ENCODE peak calls at places on chromosome 19, in six cellular contexts. Y is lower lobe of right lung, U is cardiac fibroblast, H is GM10248, F is IMR-90, V is Peyer's patch. A is an unnamed sample.

GRCh38 chr19:17873661-17874422 is 2.1 kb downstream of the SLC5A5 start:
- DNase-seq in U (peak; percentile 27), F (no peak), Y (peak; percentile 63), H (peak; percentile 86), V (peak; percentile 79), A (peak; percentile 85)

GRCh38 chr19:43780706-43781525 is at the start of gene KCNN4:
- DNase-seq in V (peak; percentile 86), F (peak; percentile 67), Y (no peak), H (peak; percentile 86), U (peak; percentile 73), A (peak; percentile 87)

GRCh38 chr19:3801412-3802096 is 15.4 kb upstream of the MATK start:
- DNase-seq in U (no peak), H (peak; percentile 57), V (peak; percentile 59), F (no peak), Y (peak; percentile 66), A (peak; percentile 83)

GRCh38 chr19:1747285-1748114 is 5.8 kb upstream of the ONECUT3 start:
- DNase-seq in V (no peak), F (peak; percentile 80), Y (no peak), U (peak; percentile 94), H (peak; percentile 70), A (peak; percentile 76)

GRCh38 chr19:45451181-45451849 is 16.5 kb upstream of the FOSB start:
- DNase-seq in H (no peak), V (peak; percentile 51), F (peak; percentile 88), U (peak; percentile 76), Y (no peak), A (peak; percentile 60)

GRCh38 chr19:6216236-6216995 is 63.4 kb downstream of the MLLT1 start:
- DNase-seq in Y (no peak), F (no peak), V (no peak), U (no peak), H (no peak), A (no peak)

GRCh38 chr19:1363599-1363998 is 20.1 kb upstream of the NDUFS7 start:
- DNase-seq in U (no peak), V (peak; percentile 37), Y (no peak), H (no peak), F (no peak), A (peak; percentile 57)

GRCh38 chr19:48608798-48609263 is 2.3 kb downstream of the SPACA4 start:
- DNase-seq in U (peak; percentile 63), Y (no peak), H (peak; percentile 80), V (peak; percentile 62), F (no peak), A (peak; percentile 70)

GRCh38 chr19:46412034-46412982 is 1.1 kb downstream of the CCDC8 start:
- DNase-seq in F (no peak), U (no peak), V (no peak), Y (peak; percentile 37), H (no peak), A (no peak)

GRCh38 chr19:44904426-44904994 is 1.1 kb upstream of the APOE start:
- DNase-seq in V (no peak), F (no peak), U (no peak), H (no peak), Y (no peak), A (no peak)

GRCh38 chr19:48481846-48482639 is 12.9 kb downstream of the CYTH2 start:
- DNase-seq in V (no peak), H (no peak), U (peak; percentile 61), F (no peak), Y (no peak), A (no peak)

GRCh38 chr19:30076101-30076551 is 134.1 kb downstream of the URI1 start:
- DNase-seq in Y (no peak), F (no peak), U (no peak), V (no peak), H (no peak), A (no peak)
- TF ChIP-seq CTCF in Y (no peak), F (no peak), U (no peak), V (no peak), H (no peak), A (no peak)

GRCh38 chr19:52248256-52248655 is 21.1 kb upstream of the ZNF766 start:
- DNase-seq in H (no peak), V (peak; percentile 59), Y (peak; percentile 59), F (peak; percentile 33), U (peak; percentile 69), A (peak; percentile 85)
- TF ChIP-seq CTCF in H (peak; percentile 39), V (peak; percentile 46), Y (peak; percentile 47), F (peak; percentile 65), U (peak; percentile 50), A (peak; percentile 70)

GRCh38 chr19:55134732-55135131 is 14.3 kb downstream of the TNNT1 start:
- DNase-seq in Y (no peak), U (no peak), F (no peak), V (no peak), H (no peak), A (no peak)

GRCh38 chr19:55136399-55137102 is 12.5 kb downstream of the TNNT1 start:
- DNase-seq in U (no peak), F (no peak), H (no peak), V (no peak), Y (no peak), A (no peak)

GRCh38 chr19:55131421-55131820 is 14.0 kb upstream of the PPP1R12C start:
- DNase-seq in H (no peak), F (peak; percentile 57), V (no peak), Y (no peak), U (no peak), A (no peak)

GRCh38 chr19:55133639-55134444 is 15.2 kb downstream of the TNNT1 start:
- DNase-seq in V (no peak), H (peak; percentile 39), Y (no peak), F (no peak), U (no peak), A (no peak)

DNA sequence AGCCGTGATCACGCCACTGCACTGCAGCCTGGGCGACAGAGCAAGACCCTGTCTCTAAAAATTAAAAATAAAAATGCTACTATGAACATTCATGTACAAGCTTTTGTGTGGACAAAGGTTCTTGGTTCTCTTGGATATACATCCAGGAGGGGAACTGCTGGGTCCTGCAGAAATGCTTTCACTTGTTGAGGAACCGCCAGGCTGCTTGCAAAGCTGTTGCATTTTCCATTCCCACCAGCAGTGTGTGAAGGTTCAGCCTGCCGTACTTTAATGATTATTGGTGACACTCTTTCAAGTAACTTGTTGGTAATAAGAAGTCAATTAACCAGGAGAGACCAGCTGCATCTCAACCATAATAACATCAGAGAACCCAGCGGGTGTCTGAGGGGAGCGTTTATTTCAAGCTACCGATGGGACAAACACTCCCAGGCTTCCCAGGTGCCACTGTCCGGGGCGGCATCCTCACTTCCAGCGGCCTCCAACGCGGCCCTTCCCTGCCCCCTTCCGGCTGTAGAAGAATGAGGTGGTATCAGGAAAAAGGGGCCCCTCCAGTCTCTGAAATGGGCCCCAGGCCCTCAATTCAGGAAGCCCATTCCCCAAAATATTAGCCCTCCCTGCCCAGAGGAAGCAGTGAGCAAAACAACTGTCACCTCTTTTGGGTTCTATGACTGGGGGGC is 15.2 kb upstream of the PPP1R12C start:
- DNase-seq in V (no peak), U (no peak), F (no peak), Y (no peak), H (peak; percentile 35), A (no peak)
- TF ChIP-seq CTCF in V (no peak), U (no peak), F (peak; percentile 17), Y (no peak), H (no peak), A (peak; percentile 29)

DNA sequence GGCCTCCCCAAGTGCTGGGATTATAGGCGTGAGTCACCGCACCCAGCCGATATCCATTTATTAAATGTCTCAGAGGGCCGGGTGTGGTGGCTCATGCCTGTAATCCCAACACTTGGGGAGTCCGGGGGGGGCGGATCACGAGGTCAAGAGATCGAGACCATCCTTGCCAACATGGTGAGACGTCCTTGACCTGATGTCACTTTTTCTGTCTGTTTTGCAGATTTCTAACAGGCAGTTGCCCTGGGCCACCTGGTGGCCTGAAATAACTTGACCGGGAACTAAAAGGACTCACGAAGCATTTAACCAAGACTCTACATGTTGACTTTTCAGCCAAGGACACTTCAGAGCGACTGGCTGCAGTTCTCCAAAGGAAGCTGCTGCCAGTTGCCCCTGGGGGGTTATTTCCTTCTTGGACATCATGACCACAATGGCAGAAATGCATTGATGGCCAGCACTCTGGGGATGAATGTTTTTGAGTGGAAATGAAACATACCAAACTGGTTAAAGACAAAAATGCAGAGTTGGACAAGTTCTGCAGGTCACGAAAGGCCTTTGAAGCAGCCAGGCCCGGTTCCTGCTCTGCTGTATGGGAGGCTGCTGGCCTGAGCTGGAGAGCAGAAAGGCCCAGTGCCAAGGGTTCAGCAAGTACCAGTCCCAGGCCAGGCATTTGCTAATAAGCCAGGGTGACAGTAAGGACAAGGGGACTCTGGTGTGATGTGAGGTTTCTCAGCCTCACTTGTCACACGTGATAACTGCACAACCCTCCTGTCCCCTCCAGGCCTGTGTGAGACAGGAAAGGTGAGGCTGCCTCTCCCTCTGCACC is 8.3 kb downstream of the ZNF837 start:
- DNase-seq in V (no peak), Y (no peak), U (no peak), H (no peak), F (no peak), A (no peak)
- TF ChIP-seq CTCF in V (no peak), Y (peak; percentile 9), U (peak; percentile 13), H (no peak), F (peak; percentile 19), A (no peak)

GRCh38 chr19:12800873-12801465 is 631 bp downstream of the PRDX2 start:
- DNase-seq in U (no peak), Y (no peak), V (no peak), F (no peak), H (no peak), A (peak; percentile 43)

GRCh38 chr19:12800344-12800732 is 1.3 kb downstream of the PRDX2 start:
- DNase-seq in Y (no peak), F (no peak), H (no peak), U (no peak), V (no peak), A (no peak)

GRCh38 chr19:12802267-12803106 is 618 bp downstream of the THSD8 start:
- DNase-seq in Y (no peak), H (no peak), U (peak; percentile 20), F (no peak), V (no peak), A (no peak)

GRCh38 chr19:12799723-12800343 is 1.8 kb downstream of the PRDX2 start:
- DNase-seq in H (no peak), Y (no peak), U (no peak), V (no peak), F (no peak), A (no peak)

GRCh38 chr19:12801466-12802266 is at the start of the genes PRDX2 and THSD8:
- DNase-seq in F (peak; percentile 65), Y (peak; percentile 87), V (peak; percentile 69), U (peak; percentile 67), H (peak; percentile 80), A (peak; percentile 81)
- TF ChIP-seq CTCF in F (no peak), Y (no peak), V (no peak), U (no peak), H (no peak), A (peak; percentile 23)